ENCODE peak calls at places on chromosomes 5 and 9, in nine cellular contexts. A, G, B, P, U, R, Q, M and T are unnamed samples.

GRCh38 chr9:38068866-38069628 is at the start of gene SHB:
- DNase-seq in U (no peak), A (peak), G (peak), P (peak), Q (peak), M (peak), R (peak), B (peak), T (peak)

GRCh38 chr9:6230037-6230778 is 14.6 kb downstream of the IL33 start:
- DNase-seq in Q (no peak), U (no peak), R (no peak), M (no peak), A (no peak), B (no peak), G (no peak), P (peak), T (no peak)

GRCh38 chr5:174690256-174690655 is 34.1 kb upstream of the MSX2 start:
- DNase-seq in U (no peak), A (no peak), R (no peak), P (peak), Q (no peak), G (peak), B (peak), M (no peak), T (no peak)

GRCh38 chr5:28217695-28218094 is 1179.3 kb upstream of the CDH9 start:
- DNase-seq in M (no peak), U (no peak), G (no peak), B (no peak), A (no peak), Q (no peak), P (no peak), R (no peak), T (no peak)

GRCh38 chr5:135466178-135467050 is 14.3 kb upstream of the TIFAB start:
- DNase-seq in M (peak), R (no peak), P (peak), U (peak), B (peak), Q (peak), A (peak), G (peak), T (peak)

GRCh38 chr9:80072406-80072805 is 500.6 kb downstream of the TLE4 start:
- DNase-seq in Q (no peak), P (no peak), G (no peak), B (no peak), U (no peak), M (no peak), R (no peak), A (no peak), T (no peak)

GRCh38 chr9:6708732-6709131 is 49.0 kb upstream of the KDM4C start:
- DNase-seq in A (no peak), P (no peak), Q (no peak), R (no peak), B (no peak), M (no peak), G (no peak), U (peak), T (no peak)

GRCh38 chr9:124735121-124735520 is 36.0 kb downstream of the NR6A1 start:
- DNase-seq in P (no peak), G (no peak), M (no peak), A (no peak), Q (no peak), B (no peak), R (no peak), U (peak), T (no peak)

GRCh38 chr9:77725820-77726219 is 77.7 kb upstream of the GNA14 start:
- DNase-seq in R (no peak), A (no peak), P (no peak), U (no peak), Q (no peak), G (no peak), B (no peak), M (no peak), T (no peak)

GRCh38 chr5:40221796-40222195 is 457.9 kb upstream of the PTGER4 start:
- DNase-seq in G (no peak), A (no peak), B (no peak), Q (no peak), U (no peak), P (peak), M (no peak), R (no peak), T (no peak)

GRCh38 chr5:116145416-116145815 is 60.6 kb downstream of the COMMD10 start:
- DNase-seq in R (no peak), P (no peak), A (no peak), Q (no peak), U (no peak), G (no peak), M (no peak), B (no peak), T (no peak)

GRCh38 chr5:153972240-153972639 is 66.5 kb downstream of the FAM114A2 start:
- DNase-seq in U (no peak), Q (no peak), R (no peak), B (no peak), G (no peak), A (no peak), P (no peak), M (no peak), T (no peak)

GRCh38 chr5:115770466-115770865 is 46.0 kb downstream of the CDO1 start:
- DNase-seq in U (peak), A (no peak), B (peak), Q (no peak), R (no peak), M (peak), P (no peak), G (peak), T (no peak)

GRCh38 chr9:85157763-85158162 is 488.2 kb downstream of the NTRK2 start:
- DNase-seq in A (no peak), P (no peak), G (no peak), M (no peak), U (no peak), Q (no peak), R (no peak), B (no peak), T (no peak)

GRCh38 chr5:60487885-60488425 is 212.0 kb downstream of the DEPDC1B start:
- DNase-seq in M (no peak), U (no peak), Q (no peak), B (peak), P (no peak), R (no peak), G (peak), A (no peak), T (no peak)

GRCh38 chr9:38226491-38226951 is 157.5 kb upstream of the SHB start:
- DNase-seq in M (no peak), G (peak), A (no peak), R (no peak), U (no peak), Q (peak), P (no peak), B (peak), T (no peak)

GRCh38 chr9:95854386-95855015 is 21.0 kb upstream of the ERCC6L2 start:
- DNase-seq in U (no peak), Q (peak), B (no peak), R (no peak), G (no peak), M (no peak), P (peak), A (no peak), T (no peak)

GRCh38 chr5:73496984-73497457 is 1.2 kb upstream of the BTF3 start:
- DNase-seq in G (no peak), Q (peak), A (no peak), B (peak), R (no peak), M (peak), P (peak), U (peak), T (peak)

GRCh38 chr9:94084314-94084713 is at the start of gene PTPDC1:
- DNase-seq in Q (no peak), A (peak), R (no peak), B (peak), G (peak), P (peak), U (peak), M (no peak), T (no peak)

GRCh38 chr9:73067074-73067473 is 84.6 kb upstream of the ANXA1 start:
- DNase-seq in Q (no peak), G (no peak), A (no peak), P (no peak), B (no peak), R (no peak), U (no peak), M (no peak), T (no peak)

GRCh38 chr5:155193018-155193417 is 179.5 kb downstream of the KIF4B start:
- DNase-seq in R (no peak), M (no peak), G (no peak), P (no peak), U (no peak), B (peak), Q (no peak), A (no peak), T (peak)

GRCh38 chr9:115595951-115596742 is 478.2 kb upstream of the TNC start:
- DNase-seq in B (peak), M (no peak), U (no peak), R (no peak), Q (no peak), A (no peak), G (no peak), P (no peak), T (no peak)

GRCh38 chr9:84278131-84278530 is 62.4 kb downstream of the SLC28A3 start:
- DNase-seq in Q (no peak), U (no peak), P (no peak), G (no peak), B (no peak), M (no peak), R (no peak), A (no peak), T (no peak)

GRCh38 chr5:59744531-59744992 is 149.0 kb downstream of the PDE4D start:
- DNase-seq in G (no peak), P (peak), B (peak), M (no peak), Q (peak), U (no peak), A (no peak), R (no peak), T (no peak)

GRCh38 chr5:127316013-127316412 is 25.4 kb downstream of the MEGF10 start:
- DNase-seq in G (no peak), A (no peak), M (no peak), Q (no peak), B (no peak), P (no peak), R (no peak), U (no peak), T (no peak)

GRCh38 chr9:88741335-88741734 is 206.4 kb downstream of the NXNL2 start:
- DNase-seq in G (no peak), Q (no peak), U (no peak), B (peak), R (no peak), A (no peak), P (peak), M (no peak), T (no peak)

GRCh38 chr5:9895305-9895650 is 265.1 kb upstream of the TAS2R1 start:
- DNase-seq in P (no peak), G (no peak), B (no peak), Q (no peak), R (no peak), A (no peak), U (no peak), M (no peak), T (no peak)

GRCh38 chr9:23662320-23662719 is 163.7 kb downstream of the ELAVL2 start:
- DNase-seq in M (no peak), G (no peak), Q (no peak), B (no peak), U (no peak), P (peak), R (no peak), A (no peak), T (no peak)

GRCh38 chr9:137688725-137689124 is 69.9 kb downstream of the EHMT1 start:
- DNase-seq in P (peak), G (no peak), U (no peak), M (no peak), R (no peak), B (no peak), A (no peak), Q (no peak), T (no peak)